ENCODE peak calls at places on chromosomes 6 and 20, in ten cellular contexts. One of them, this sample, is unnamed.

GRCh38 chr20:460707-461106 is 1.6 kb downstream of the TBC1D20 start:
- DNase-seq in upper lobe of left lung: peak
- DNase-seq in hepatocyte: no peak
- DNase-seq in transverse colon: no peak
- DNase-seq in GM10248: no peak
- DNase-seq in MCF 10A: peak
- DNase-seq in cardiac muscle cell: peak
- DNase-seq in HFFc6: no peak
- DNase-seq in cardiac fibroblast: peak
- DNase-seq in CD4-positive, alpha-beta T cell: no peak
- DNase-seq in this sample: no peak

GRCh38 chr6:99350573-99350972 is 1.1 kb upstream of the FAXC start:
- DNase-seq in upper lobe of left lung: peak
- DNase-seq in hepatocyte: peak
- DNase-seq in transverse colon: no peak
- DNase-seq in GM10248: no peak
- DNase-seq in MCF 10A: no peak
- DNase-seq in cardiac muscle cell: no peak
- DNase-seq in HFFc6: no peak
- DNase-seq in cardiac fibroblast: no peak
- DNase-seq in CD4-positive, alpha-beta T cell: no peak
- DNase-seq in this sample: no peak

GRCh38 chr20:53883098-53883762 is 187.2 kb downstream of the BCAS1 start:
- DNase-seq in upper lobe of left lung: no peak
- DNase-seq in hepatocyte: no peak
- DNase-seq in transverse colon: no peak
- DNase-seq in GM10248: no peak
- DNase-seq in MCF 10A: no peak
- DNase-seq in cardiac muscle cell: no peak
- DNase-seq in HFFc6: peak
- DNase-seq in cardiac fibroblast: peak
- DNase-seq in CD4-positive, alpha-beta T cell: no peak
- DNase-seq in this sample: no peak

GRCh38 chr6:133637874-133638273 is 251.0 kb upstream of the TCF21 start:
- DNase-seq in upper lobe of left lung: no peak
- DNase-seq in hepatocyte: no peak
- DNase-seq in transverse colon: no peak
- DNase-seq in GM10248: no peak
- DNase-seq in MCF 10A: no peak
- DNase-seq in cardiac muscle cell: no peak
- DNase-seq in HFFc6: no peak
- DNase-seq in cardiac fibroblast: no peak
- DNase-seq in CD4-positive, alpha-beta T cell: no peak
- DNase-seq in this sample: no peak

GRCh38 chr6:48597951-48598350 is 487.0 kb upstream of the PTCHD4 start:
- DNase-seq in upper lobe of left lung: no peak
- DNase-seq in hepatocyte: peak
- DNase-seq in transverse colon: no peak
- DNase-seq in GM10248: no peak
- DNase-seq in MCF 10A: no peak
- DNase-seq in cardiac muscle cell: peak
- DNase-seq in HFFc6: no peak
- DNase-seq in cardiac fibroblast: no peak
- DNase-seq in CD4-positive, alpha-beta T cell: no peak
- DNase-seq in this sample: no peak

GRCh38 chr6:81814365-81815109 is 62.1 kb upstream of the TENT5A start:
- DNase-seq in upper lobe of left lung: peak
- DNase-seq in hepatocyte: no peak
- DNase-seq in transverse colon: no peak
- DNase-seq in GM10248: no peak
- DNase-seq in MCF 10A: peak
- DNase-seq in cardiac muscle cell: peak
- DNase-seq in HFFc6: peak
- DNase-seq in cardiac fibroblast: peak
- DNase-seq in CD4-positive, alpha-beta T cell: no peak
- DNase-seq in this sample: no peak

GRCh38 chr6:170186909-170187668 is 103.8 kb downstream of the DLL1 start:
- DNase-seq in upper lobe of left lung: peak
- DNase-seq in hepatocyte: no peak
- DNase-seq in transverse colon: no peak
- DNase-seq in GM10248: no peak
- DNase-seq in MCF 10A: no peak
- DNase-seq in cardiac muscle cell: no peak
- DNase-seq in HFFc6: no peak
- DNase-seq in cardiac fibroblast: no peak
- DNase-seq in CD4-positive, alpha-beta T cell: no peak
- DNase-seq in this sample: peak

GRCh38 chr20:46303176-46303956 is 4.9 kb downstream of the CDH22 start:
- DNase-seq in upper lobe of left lung: no peak
- DNase-seq in hepatocyte: no peak
- DNase-seq in transverse colon: no peak
- DNase-seq in GM10248: no peak
- DNase-seq in MCF 10A: no peak
- DNase-seq in cardiac muscle cell: no peak
- DNase-seq in HFFc6: no peak
- DNase-seq in cardiac fibroblast: no peak
- DNase-seq in CD4-positive, alpha-beta T cell: no peak
- DNase-seq in this sample: no peak

GRCh38 chr20:47843886-47844567 is 58.7 kb upstream of the SULF2 start:
- DNase-seq in upper lobe of left lung: no peak
- DNase-seq in hepatocyte: peak
- DNase-seq in transverse colon: no peak
- DNase-seq in GM10248: no peak
- DNase-seq in MCF 10A: peak
- DNase-seq in cardiac muscle cell: no peak
- DNase-seq in HFFc6: no peak
- DNase-seq in cardiac fibroblast: no peak
- DNase-seq in CD4-positive, alpha-beta T cell: no peak
- DNase-seq in this sample: no peak

GRCh38 chr6:90026216-90026615 is 131.9 kb downstream of the GJA10 start:
- DNase-seq in upper lobe of left lung: no peak
- DNase-seq in hepatocyte: no peak
- DNase-seq in transverse colon: no peak
- DNase-seq in GM10248: no peak
- DNase-seq in MCF 10A: peak
- DNase-seq in cardiac muscle cell: no peak
- DNase-seq in HFFc6: no peak
- DNase-seq in cardiac fibroblast: no peak
- DNase-seq in CD4-positive, alpha-beta T cell: no peak
- DNase-seq in this sample: no peak

DNA sequence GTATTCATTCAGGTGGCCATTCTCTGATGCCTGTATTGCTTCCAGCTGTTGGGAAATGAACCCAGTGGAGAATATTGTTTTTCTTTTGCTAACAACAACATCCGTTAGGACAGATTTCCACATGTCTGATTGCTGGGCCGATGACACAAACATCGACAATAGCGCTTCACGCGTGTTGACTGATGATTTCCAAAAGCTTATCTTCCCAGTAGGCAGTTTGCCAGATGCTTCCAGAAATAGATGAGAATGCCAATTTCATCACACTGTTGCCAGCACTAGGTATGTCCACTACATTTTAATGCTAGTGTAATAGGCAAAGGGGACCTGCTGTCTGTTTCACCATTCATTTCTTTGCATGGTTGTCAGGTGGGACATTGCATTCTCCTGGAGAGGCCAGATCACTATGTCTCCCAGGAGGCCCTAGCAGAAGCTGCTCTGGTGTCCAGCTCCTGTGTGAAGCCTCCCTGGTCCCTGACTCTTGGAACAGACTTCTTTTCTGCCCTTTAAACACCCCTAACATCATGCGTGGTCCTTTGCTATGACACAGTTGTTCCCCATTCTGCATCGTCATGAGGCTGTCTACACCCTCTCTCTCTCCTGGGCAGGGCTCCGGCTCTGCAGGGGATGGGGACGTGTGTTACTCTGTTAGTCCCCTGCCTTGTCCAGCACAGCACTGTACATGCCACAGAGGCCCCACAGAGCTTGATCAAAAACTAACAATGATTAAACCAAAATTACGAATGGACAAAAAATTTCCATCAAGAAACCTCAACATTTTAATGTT is 181.6 kb downstream of the CDH26 start:
- DNase-seq in upper lobe of left lung: no peak
- DNase-seq in hepatocyte: no peak
- DNase-seq in transverse colon: no peak
- DNase-seq in GM10248: no peak
- DNase-seq in MCF 10A: peak
- DNase-seq in cardiac muscle cell: peak
- DNase-seq in HFFc6: no peak
- DNase-seq in cardiac fibroblast: peak
- DNase-seq in CD4-positive, alpha-beta T cell: no peak
- DNase-seq in this sample: no peak
- TF ChIP-seq CTCF in upper lobe of left lung: no peak
- TF ChIP-seq CTCF in hepatocyte: no peak
- TF ChIP-seq CTCF in transverse colon: no peak
- TF ChIP-seq CTCF in GM10248: no peak
- TF ChIP-seq CTCF in MCF 10A: no peak
- TF ChIP-seq CTCF in cardiac muscle cell: no peak
- TF ChIP-seq CTCF in HFFc6: no peak
- TF ChIP-seq CTCF in cardiac fibroblast: no peak
- TF ChIP-seq CTCF in CD4-positive, alpha-beta T cell: no peak
- TF ChIP-seq CTCF in this sample: no peak

GRCh38 chr20:38283236-38283635 is 20.7 kb upstream of the BPI start:
- DNase-seq in upper lobe of left lung: no peak
- DNase-seq in hepatocyte: no peak
- DNase-seq in transverse colon: no peak
- DNase-seq in GM10248: no peak
- DNase-seq in MCF 10A: no peak
- DNase-seq in cardiac muscle cell: no peak
- DNase-seq in HFFc6: no peak
- DNase-seq in cardiac fibroblast: no peak
- DNase-seq in CD4-positive, alpha-beta T cell: no peak
- DNase-seq in this sample: peak
- TF ChIP-seq CTCF in upper lobe of left lung: no peak
- TF ChIP-seq CTCF in hepatocyte: no peak
- TF ChIP-seq CTCF in transverse colon: no peak
- TF ChIP-seq CTCF in GM10248: no peak
- TF ChIP-seq CTCF in MCF 10A: no peak
- TF ChIP-seq CTCF in cardiac muscle cell: no peak
- TF ChIP-seq CTCF in HFFc6: no peak
- TF ChIP-seq CTCF in cardiac fibroblast: no peak
- TF ChIP-seq CTCF in CD4-positive, alpha-beta T cell: no peak
- TF ChIP-seq CTCF in this sample: no peak

GRCh38 chr6:149089508-149089907 is 228.0 kb upstream of the TAB2 start:
- DNase-seq in upper lobe of left lung: no peak
- DNase-seq in hepatocyte: no peak
- DNase-seq in transverse colon: no peak
- DNase-seq in GM10248: no peak
- DNase-seq in MCF 10A: no peak
- DNase-seq in cardiac muscle cell: no peak
- DNase-seq in HFFc6: no peak
- DNase-seq in cardiac fibroblast: no peak
- DNase-seq in CD4-positive, alpha-beta T cell: no peak
- DNase-seq in this sample: no peak
- TF ChIP-seq CTCF in upper lobe of left lung: no peak
- TF ChIP-seq CTCF in hepatocyte: peak
- TF ChIP-seq CTCF in transverse colon: no peak
- TF ChIP-seq CTCF in GM10248: no peak
- TF ChIP-seq CTCF in MCF 10A: no peak
- TF ChIP-seq CTCF in cardiac muscle cell: no peak
- TF ChIP-seq CTCF in HFFc6: no peak
- TF ChIP-seq CTCF in cardiac fibroblast: no peak
- TF ChIP-seq CTCF in CD4-positive, alpha-beta T cell: no peak
- TF ChIP-seq CTCF in this sample: no peak

GRCh38 chr20:63350597-63351379 is 10.4 kb downstream of the CHRNA4 start:
- DNase-seq in upper lobe of left lung: no peak
- DNase-seq in hepatocyte: no peak
- DNase-seq in transverse colon: no peak
- DNase-seq in GM10248: no peak
- DNase-seq in MCF 10A: no peak
- DNase-seq in cardiac muscle cell: no peak
- DNase-seq in HFFc6: no peak
- DNase-seq in cardiac fibroblast: no peak
- DNase-seq in CD4-positive, alpha-beta T cell: no peak
- DNase-seq in this sample: no peak

GRCh38 chr20:63351380-63351700 is 9.8 kb downstream of the CHRNA4 start:
- DNase-seq in upper lobe of left lung: no peak
- DNase-seq in hepatocyte: no peak
- DNase-seq in transverse colon: no peak
- DNase-seq in GM10248: no peak
- DNase-seq in MCF 10A: no peak
- DNase-seq in cardiac muscle cell: no peak
- DNase-seq in HFFc6: no peak
- DNase-seq in cardiac fibroblast: no peak
- DNase-seq in CD4-positive, alpha-beta T cell: no peak
- DNase-seq in this sample: no peak

GRCh38 chr20:63350196-63350595 is 11.0 kb downstream of the CHRNA4 start:
- DNase-seq in upper lobe of left lung: no peak
- DNase-seq in hepatocyte: no peak
- DNase-seq in transverse colon: no peak
- DNase-seq in GM10248: no peak
- DNase-seq in MCF 10A: no peak
- DNase-seq in cardiac muscle cell: no peak
- DNase-seq in HFFc6: no peak
- DNase-seq in cardiac fibroblast: no peak
- DNase-seq in CD4-positive, alpha-beta T cell: no peak
- DNase-seq in this sample: no peak

GRCh38 chr20:63352811-63353221 is 8.3 kb downstream of the CHRNA4 start:
- DNase-seq in upper lobe of left lung: no peak
- DNase-seq in hepatocyte: no peak
- DNase-seq in transverse colon: no peak
- DNase-seq in GM10248: no peak
- DNase-seq in MCF 10A: no peak
- DNase-seq in cardiac muscle cell: no peak
- DNase-seq in HFFc6: no peak
- DNase-seq in cardiac fibroblast: no peak
- DNase-seq in CD4-positive, alpha-beta T cell: no peak
- DNase-seq in this sample: no peak

DNA sequence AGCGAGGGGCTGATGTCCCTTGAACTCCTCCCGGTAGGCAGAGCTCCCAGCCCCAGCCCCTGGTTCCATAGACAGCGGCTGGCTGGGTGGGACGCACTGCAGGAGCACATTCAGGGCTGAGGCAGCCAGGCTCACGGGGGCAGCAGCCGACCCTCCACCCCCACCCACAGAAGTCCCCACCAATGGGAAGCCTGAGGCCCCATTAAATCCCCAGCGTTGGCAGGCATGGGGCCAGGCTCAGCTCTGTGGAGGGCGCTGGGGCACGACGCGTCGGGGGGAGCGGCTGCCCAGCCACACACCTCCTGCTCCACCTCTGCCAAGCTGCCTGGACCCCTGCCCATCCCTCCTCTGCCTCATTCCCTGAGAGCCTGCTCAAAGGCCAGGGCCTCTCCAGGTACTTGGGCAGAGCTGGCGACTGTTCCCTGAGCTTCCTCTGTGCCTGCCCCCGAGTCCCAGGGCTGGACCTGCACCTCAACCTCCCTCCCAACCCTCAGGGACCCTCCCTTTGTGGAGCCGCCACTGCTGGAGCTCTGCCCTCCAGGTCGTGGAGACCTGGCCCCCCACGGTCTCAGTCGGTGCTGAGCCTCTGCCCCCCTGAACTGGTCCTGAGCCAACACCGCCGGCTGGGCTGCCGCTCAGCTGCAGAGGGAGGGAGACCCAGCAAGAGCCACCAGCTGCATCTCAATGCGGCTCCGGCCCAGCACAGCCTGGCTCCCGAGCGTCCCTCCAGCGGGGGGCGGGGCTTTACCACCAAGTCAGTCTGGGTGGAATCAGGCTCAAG is 9.1 kb downstream of the CHRNA4 start:
- DNase-seq in upper lobe of left lung: no peak
- DNase-seq in hepatocyte: peak
- DNase-seq in transverse colon: no peak
- DNase-seq in GM10248: no peak
- DNase-seq in MCF 10A: no peak
- DNase-seq in cardiac muscle cell: no peak
- DNase-seq in HFFc6: no peak
- DNase-seq in cardiac fibroblast: no peak
- DNase-seq in CD4-positive, alpha-beta T cell: no peak
- DNase-seq in this sample: no peak
- TF ChIP-seq CTCF in upper lobe of left lung: no peak
- TF ChIP-seq CTCF in hepatocyte: no peak
- TF ChIP-seq CTCF in transverse colon: no peak
- TF ChIP-seq CTCF in GM10248: no peak
- TF ChIP-seq CTCF in MCF 10A: no peak
- TF ChIP-seq CTCF in cardiac muscle cell: no peak
- TF ChIP-seq CTCF in HFFc6: no peak
- TF ChIP-seq CTCF in cardiac fibroblast: no peak
- TF ChIP-seq CTCF in CD4-positive, alpha-beta T cell: no peak
- TF ChIP-seq CTCF in this sample: no peak